ENCODE peak calls at places on chromosomes 1 and 21, in four cellular contexts. Z, F, U and H are unnamed samples.

GRCh38 chr1:43058545-43059360 is 100.1 kb upstream of the SLC2A1 start:
- DNase-seq in Z (no peak), F (no peak), U (no peak), H (no peak)

GRCh38 chr1:2133879-2134215 is 60.7 kb downstream of the FAAP20 start:
- DNase-seq in Z (no peak), F (no peak), U (no peak), H (no peak)

GRCh38 chr1:97947751-97948150 is 26.9 kb upstream of the DPYD start:
- DNase-seq in Z (no peak), F (no peak), U (no peak), H (no peak)

GRCh38 chr1:95384570-95384969 is 150.6 kb downstream of the RWDD3 start:
- DNase-seq in Z (peak; percentile 24), F (peak; percentile 38), U (no peak), H (peak; percentile 18)

GRCh38 chr1:25866288-25866687 is 7.0 kb upstream of the AUNIP start:
- DNase-seq in Z (peak; percentile 53), F (no peak), U (no peak), H (no peak)

GRCh38 chr1:239353536-239353935 is 32.8 kb upstream of the CHRM3 start:
- DNase-seq in Z (no peak), F (no peak), U (no peak), H (no peak)

GRCh38 chr1:1914101-1914811 is 804 bp upstream of the CALML6 start:
- DNase-seq in Z (no peak), F (no peak), U (no peak), H (no peak)

GRCh38 chr1:172670791-172671190 is 11.9 kb downstream of the FASLG start:
- DNase-seq in Z (no peak), F (no peak), U (no peak), H (no peak)

GRCh38 chr1:246199086-246199485 is 308.0 kb downstream of the SMYD3 start:
- DNase-seq in Z (no peak), F (no peak), U (no peak), H (no peak)

GRCh38 chr1:58572691-58573090 is 4.4 kb downstream of the TACSTD2 start:
- DNase-seq in Z (no peak), F (no peak), U (no peak), H (no peak)

GRCh38 chr1:94071391-94071790 is 49.6 kb downstream of the ABCA4 start:
- DNase-seq in Z (no peak), F (no peak), U (no peak), H (no peak)

GRCh38 chr1:151062738-151063371 is 2.7 kb downstream of the MLLT11 start:
- DNase-seq in Z (no peak), F (no peak), U (no peak), H (no peak)

GRCh38 chr1:31617917-31618746 is 643 bp downstream of the HCRTR1 start:
- DNase-seq in Z (peak; percentile 19), F (no peak), U (no peak), H (peak; percentile 89)

GRCh38 chr1:54950361-54951163 is 29.9 kb upstream of the TMEM61 start:
- DNase-seq in Z (peak; percentile 84), F (peak; percentile 50), U (peak; percentile 27), H (peak; percentile 70)

GRCh38 chr1:150150511-150151021 is 850 bp downstream of the PLEKHO1 start:
- DNase-seq in Z (no peak), F (no peak), U (no peak), H (peak; percentile 35)

GRCh38 chr1:31214316-31215082 is 25.2 kb downstream of the NKAIN1 start:
- DNase-seq in Z (peak; percentile 26), F (peak; percentile 29), U (no peak), H (peak; percentile 61)

GRCh38 chr21:45435405-45435981 is 30.5 kb downstream of the COL18A1 start:
- DNase-seq in Z (no peak), F (no peak), U (no peak), H (no peak)

GRCh38 chr1:115133440-115133839 is 44.1 kb upstream of the TSPAN2 start:
- DNase-seq in Z (no peak), F (no peak), U (no peak), H (no peak)

GRCh38 chr21:44709426-44710293 is 1.7 kb downstream of the TSPEAR start:
- DNase-seq in Z (no peak), F (no peak), U (no peak), H (no peak)

GRCh38 chr1:84505167-84506001 is 802 bp upstream of the SPATA1 start:
- DNase-seq in Z (peak; percentile 81), F (no peak), U (no peak), H (peak; percentile 75)

GRCh38 chr1:5430911-5431310 is 561.3 kb downstream of the NPHP4 start:
- DNase-seq in Z (peak; percentile 63), F (no peak), U (no peak), H (no peak)

GRCh38 chr1:175602186-175602585 is 141.2 kb downstream of the TNR start:
- DNase-seq in Z (no peak), F (no peak), U (no peak), H (no peak)

GRCh38 chr1:70487910-70488665 is 77.0 kb downstream of the CTH start:
- DNase-seq in Z (peak; percentile 43), F (peak; percentile 23), U (peak; percentile 16), H (peak; percentile 55)

GRCh38 chr21:28615276-28615675 is 377.4 kb downstream of the LTN1 start:
- DNase-seq in Z (no peak), F (no peak), U (no peak), H (no peak)

DNA sequence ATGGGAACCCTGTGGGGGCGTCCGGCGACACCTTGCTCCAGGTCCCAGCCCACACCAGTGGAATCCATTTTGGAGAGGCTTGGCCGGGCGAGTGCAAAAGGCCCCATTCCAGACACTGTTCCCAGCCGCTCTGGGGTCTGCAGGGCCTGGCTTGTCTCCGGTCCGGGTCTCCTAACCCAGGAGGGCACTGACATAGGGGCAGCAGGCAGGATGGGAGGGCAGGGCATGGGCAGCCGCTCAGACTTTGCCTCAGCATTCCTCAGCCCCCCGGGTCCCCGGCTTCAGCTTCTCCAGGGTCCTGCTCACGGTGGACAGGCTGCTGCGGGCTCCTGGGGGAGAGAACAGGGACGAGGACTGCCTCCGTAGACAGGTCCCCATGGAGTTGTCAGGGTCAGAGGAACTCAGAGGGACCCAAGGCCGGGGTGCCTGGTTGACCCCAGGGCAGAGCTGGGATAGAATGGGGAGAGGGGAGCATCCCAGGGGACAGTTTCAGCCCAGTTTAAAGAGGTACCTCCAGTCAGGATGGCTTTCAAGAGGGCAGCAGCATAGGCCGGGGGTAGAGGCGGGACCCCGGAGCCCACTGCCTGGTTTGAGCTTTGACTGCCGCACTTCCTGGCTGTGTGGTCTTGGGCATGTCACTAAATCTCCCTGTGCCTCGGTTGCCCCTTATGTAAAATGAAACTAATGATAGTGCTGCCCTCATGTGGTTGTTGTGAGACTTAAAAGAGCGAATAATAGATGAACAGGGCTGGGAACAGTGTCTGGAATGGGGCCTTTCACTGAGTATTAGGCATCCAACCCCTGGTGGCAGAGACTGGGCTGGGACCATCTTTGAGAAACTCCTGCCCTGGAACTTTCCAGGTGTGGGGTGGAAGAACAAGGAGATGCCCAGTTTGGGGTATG is 3.7 kb downstream of the KNCN start:
- DNase-seq in Z (peak; percentile 52), F (no peak), U (no peak), H (peak; percentile 48)
- TF ChIP-seq CBX5 in Z (no peak), F (no peak), U (no peak), H (no peak)

DNA sequence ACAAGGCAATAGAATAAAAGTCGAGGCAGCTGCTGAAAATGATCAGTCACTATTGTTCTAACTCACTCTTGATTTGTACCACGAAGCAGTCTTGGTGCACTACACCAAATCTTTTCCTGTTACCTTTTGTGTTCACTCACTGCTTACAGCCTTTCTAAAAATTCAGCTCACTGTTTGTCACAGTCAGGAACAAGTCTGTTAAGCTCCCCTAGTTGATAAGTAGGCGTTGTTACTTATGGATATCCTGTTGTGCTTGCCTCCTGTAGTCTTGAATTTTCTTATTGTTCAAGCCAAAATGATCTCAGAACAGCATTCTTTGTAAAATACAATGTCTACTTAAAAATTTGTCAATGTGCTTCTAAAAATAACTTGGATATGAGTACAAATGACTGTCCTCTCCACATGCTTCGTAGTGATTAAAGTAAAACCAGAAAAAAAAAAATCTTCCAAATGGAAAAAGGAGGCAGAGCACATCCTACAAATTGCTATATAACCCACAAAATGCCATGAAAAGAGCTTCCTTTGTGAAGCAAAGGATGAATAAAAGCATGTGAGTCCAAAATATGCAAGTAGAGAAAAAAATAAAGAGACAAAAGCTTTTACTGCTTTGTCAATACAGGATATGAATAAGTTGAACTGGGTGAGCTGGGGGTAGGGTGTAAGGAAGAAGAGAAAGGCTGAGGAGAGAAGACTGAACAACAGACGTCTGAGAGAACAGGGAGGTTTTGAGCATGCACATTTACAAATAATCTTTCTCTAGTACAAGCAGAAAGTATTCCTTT is 228.9 kb upstream of the ADGRL4 start:
- DNase-seq in Z (no peak), F (no peak), U (no peak), H (no peak)
- TF ChIP-seq MAX in Z (no peak), F (no peak), U (no peak), H (no peak)

DNA sequence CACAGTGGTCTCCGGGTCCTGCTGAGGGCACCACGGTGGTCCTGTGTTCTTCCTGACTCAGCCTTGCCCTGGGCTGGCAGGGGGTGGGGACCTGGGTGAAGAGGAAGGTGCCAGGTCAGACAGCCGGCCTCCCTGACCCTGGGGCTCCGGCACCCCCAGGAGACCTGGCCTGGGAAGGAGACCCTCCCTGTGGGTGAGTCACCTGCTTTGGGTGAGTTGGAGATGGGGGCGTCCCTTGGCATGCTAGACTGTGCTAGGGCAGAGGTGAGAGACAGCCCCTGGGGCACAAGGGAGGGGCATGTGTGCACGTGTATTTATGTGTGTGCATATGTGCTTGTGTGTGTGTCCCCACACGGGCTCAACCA is 23.4 kb downstream of the SPSB1 start:
- DNase-seq in Z (no peak), F (no peak), U (no peak), H (no peak)
- TF ChIP-seq CBX5 in Z (no peak), F (no peak), U (no peak), H (no peak)

GRCh38 chr1:236063551-236063918 is 1.4 kb downstream of the NID1 start:
- DNase-seq in Z (no peak), F (no peak), U (no peak), H (no peak)

GRCh38 chr1:236059011-236059410 is 5.9 kb downstream of the NID1 start:
- DNase-seq in Z (no peak), F (no peak), U (no peak), H (no peak)

GRCh38 chr1:236057546-236057945 is 7.3 kb downstream of the NID1 start:
- DNase-seq in Z (no peak), F (no peak), U (no peak), H (no peak)

GRCh38 chr1:236060286-236060685 is 4.6 kb downstream of the NID1 start:
- DNase-seq in Z (no peak), F (no peak), U (no peak), H (no peak)

GRCh38 chr1:236058141-236058626 is 6.7 kb downstream of the NID1 start:
- DNase-seq in Z (no peak), F (no peak), U (peak; percentile 83), H (no peak)
- TF ChIP-seq MAX in Z (no peak), F (no peak), U (no peak), H (no peak)